ENCODE peak calls at places on chromosomes 16 and 17, in nine cellular contexts. One of them, this sample, is unnamed.

GRCh38 chr17:78717431-78717980 is 64.6 kb downstream of the CYTH1 start:
- DNase-seq in ascending aorta: no peak
- DNase-seq in NCI-H1417: peak
- DNase-seq in skeletal muscle cell: no peak
- DNase-seq in NCI-H748 treated with DMSO at 0.1 percent for 48 hours: no peak
- DNase-seq in heart right ventricle: no peak
- DNase-seq in fibroblast of lung: peak
- DNase-seq in GM10248: no peak
- DNase-seq in ecto neural progenitor cell: no peak
- DNase-seq in this sample: peak

GRCh38 chr16:67227567-67227921 is 614 bp downstream of the TMEM208 start:
- DNase-seq in NCI-H1417: no peak
- DNase-seq in NCI-H748 treated with DMSO at 0.1 percent for 48 hours: no peak
- DNase-seq in ascending aorta: no peak
- DNase-seq in heart right ventricle: no peak
- DNase-seq in GM10248: no peak
- DNase-seq in ecto neural progenitor cell: no peak
- DNase-seq in skeletal muscle cell: no peak
- DNase-seq in fibroblast of lung: no peak
- DNase-seq in this sample: no peak

GRCh38 chr17:5544115-5544514 is 40.2 kb downstream of the NLRP1 start:
- DNase-seq in skeletal muscle cell: no peak
- DNase-seq in fibroblast of lung: no peak
- DNase-seq in ascending aorta: no peak
- DNase-seq in ecto neural progenitor cell: no peak
- DNase-seq in GM10248: no peak
- DNase-seq in NCI-H748 treated with DMSO at 0.1 percent for 48 hours: no peak
- DNase-seq in NCI-H1417: no peak
- DNase-seq in heart right ventricle: no peak
- DNase-seq in this sample: peak

GRCh38 chr17:17924857-17925250 is 47.3 kb downstream of the TOM1L2 start:
- DNase-seq in fibroblast of lung: no peak
- DNase-seq in heart right ventricle: no peak
- DNase-seq in ascending aorta: no peak
- DNase-seq in skeletal muscle cell: no peak
- DNase-seq in ecto neural progenitor cell: no peak
- DNase-seq in NCI-H1417: no peak
- DNase-seq in NCI-H748 treated with DMSO at 0.1 percent for 48 hours: no peak
- DNase-seq in GM10248: no peak
- DNase-seq in this sample: no peak

GRCh38 chr17:10316986-10317834 is 55.6 kb downstream of the MYH13 start:
- DNase-seq in ascending aorta: peak
- DNase-seq in GM10248: peak
- DNase-seq in NCI-H1417: no peak
- DNase-seq in heart right ventricle: peak
- DNase-seq in ecto neural progenitor cell: peak
- DNase-seq in skeletal muscle cell: no peak
- DNase-seq in NCI-H748 treated with DMSO at 0.1 percent for 48 hours: no peak
- DNase-seq in fibroblast of lung: peak
- DNase-seq in this sample: peak

GRCh38 chr16:89491238-89491869 is 993 bp upstream of the ANKRD11 start:
- DNase-seq in heart right ventricle: no peak
- DNase-seq in ascending aorta: no peak
- DNase-seq in fibroblast of lung: peak
- DNase-seq in ecto neural progenitor cell: no peak
- DNase-seq in skeletal muscle cell: no peak
- DNase-seq in NCI-H748 treated with DMSO at 0.1 percent for 48 hours: no peak
- DNase-seq in GM10248: no peak
- DNase-seq in NCI-H1417: no peak
- DNase-seq in this sample: no peak

GRCh38 chr17:76527430-76528111 is 9.9 kb downstream of the CYGB start:
- DNase-seq in skeletal muscle cell: peak
- DNase-seq in GM10248: peak
- DNase-seq in ecto neural progenitor cell: peak
- DNase-seq in heart right ventricle: peak
- DNase-seq in NCI-H748 treated with DMSO at 0.1 percent for 48 hours: no peak
- DNase-seq in ascending aorta: peak
- DNase-seq in NCI-H1417: no peak
- DNase-seq in fibroblast of lung: peak
- DNase-seq in this sample: no peak

GRCh38 chr17:47203984-47204721 is 5.0 kb upstream of the MYL4 start:
- DNase-seq in ecto neural progenitor cell: peak
- DNase-seq in ascending aorta: no peak
- DNase-seq in fibroblast of lung: no peak
- DNase-seq in NCI-H748 treated with DMSO at 0.1 percent for 48 hours: no peak
- DNase-seq in heart right ventricle: no peak
- DNase-seq in NCI-H1417: no peak
- DNase-seq in skeletal muscle cell: no peak
- DNase-seq in GM10248: no peak
- DNase-seq in this sample: no peak

GRCh38 chr16:11053916-11054460 is 109.6 kb downstream of the CLEC16A start:
- DNase-seq in skeletal muscle cell: no peak
- DNase-seq in heart right ventricle: no peak
- DNase-seq in NCI-H748 treated with DMSO at 0.1 percent for 48 hours: no peak
- DNase-seq in ascending aorta: no peak
- DNase-seq in NCI-H1417: no peak
- DNase-seq in GM10248: no peak
- DNase-seq in fibroblast of lung: no peak
- DNase-seq in ecto neural progenitor cell: no peak
- DNase-seq in this sample: no peak

GRCh38 chr17:50949128-50950001 is 83.2 kb upstream of the TOB1 start:
- DNase-seq in NCI-H748 treated with DMSO at 0.1 percent for 48 hours: no peak
- DNase-seq in fibroblast of lung: no peak
- DNase-seq in ascending aorta: peak
- DNase-seq in GM10248: no peak
- DNase-seq in skeletal muscle cell: no peak
- DNase-seq in ecto neural progenitor cell: no peak
- DNase-seq in NCI-H1417: no peak
- DNase-seq in heart right ventricle: no peak
- DNase-seq in this sample: no peak

GRCh38 chr16:51556694-51557327 is 405.7 kb upstream of the SALL1 start:
- DNase-seq in fibroblast of lung: peak
- DNase-seq in heart right ventricle: no peak
- DNase-seq in ascending aorta: no peak
- DNase-seq in NCI-H1417: no peak
- DNase-seq in ecto neural progenitor cell: no peak
- DNase-seq in skeletal muscle cell: peak
- DNase-seq in GM10248: no peak
- DNase-seq in NCI-H748 treated with DMSO at 0.1 percent for 48 hours: no peak
- DNase-seq in this sample: no peak

GRCh38 chr17:62781826-62782225 is 26.3 kb downstream of the MARCHF10 start:
- DNase-seq in fibroblast of lung: peak
- DNase-seq in skeletal muscle cell: no peak
- DNase-seq in NCI-H748 treated with DMSO at 0.1 percent for 48 hours: no peak
- DNase-seq in NCI-H1417: no peak
- DNase-seq in ecto neural progenitor cell: no peak
- DNase-seq in ascending aorta: no peak
- DNase-seq in heart right ventricle: no peak
- DNase-seq in GM10248: no peak
- DNase-seq in this sample: no peak

GRCh38 chr16:68003031-68003430 is 3.7 kb upstream of the DPEP2 start:
- DNase-seq in GM10248: no peak
- DNase-seq in heart right ventricle: no peak
- DNase-seq in NCI-H1417: no peak
- DNase-seq in ascending aorta: no peak
- DNase-seq in ecto neural progenitor cell: no peak
- DNase-seq in NCI-H748 treated with DMSO at 0.1 percent for 48 hours: no peak
- DNase-seq in skeletal muscle cell: peak
- DNase-seq in fibroblast of lung: no peak
- DNase-seq in this sample: no peak